ENCODE peak calls at places on chromosomes 3 and 15, in five cellular contexts. H, D, Y, T and M are unnamed samples.

GRCh38 chr3:11162401-11163345 is 8.4 kb downstream of the HRH1 start:
- DNase-seq in H (no peak), D (no peak), Y (no peak), T (no peak), M (no peak)

GRCh38 chr15:71106802-71107500 is 8.3 kb upstream of the THSD4 start:
- DNase-seq in H (no peak), D (no peak), Y (no peak), T (no peak), M (no peak)

GRCh38 chr3:139309880-139310279 is 33.9 kb upstream of the MRPS22 start:
- DNase-seq in H (no peak), D (no peak), Y (no peak), T (no peak), M (peak)

GRCh38 chr15:31970007-31970406 is 60.3 kb upstream of the CHRNA7 start:
- DNase-seq in H (no peak), D (no peak), Y (no peak), T (no peak), M (no peak)

GRCh38 chr3:77313843-77314242 is 273.9 kb downstream of the ROBO2 start:
- DNase-seq in H (peak), D (no peak), Y (no peak), T (no peak), M (no peak)

GRCh38 chr3:126468028-126468891 is 7.4 kb downstream of the ZXDC start:
- DNase-seq in H (peak), D (no peak), Y (no peak), T (no peak), M (no peak)

GRCh38 chr3:47664519-47664918 is 85.9 kb upstream of the CSPG5 start:
- DNase-seq in H (no peak), D (no peak), Y (peak), T (no peak), M (no peak)

GRCh38 chr3:129018751-129019150 is 17.6 kb downstream of the EFCC1 start:
- DNase-seq in H (no peak), D (no peak), Y (no peak), T (no peak), M (no peak)

GRCh38 chr3:138249636-138250035 is 62.5 kb downstream of the ARMC8 start:
- DNase-seq in H (no peak), D (no peak), Y (no peak), T (no peak), M (no peak)

GRCh38 chr15:25712192-25712960 is 150.8 kb downstream of the ATP10A start:
- DNase-seq in H (no peak), D (no peak), Y (no peak), T (no peak), M (no peak)

GRCh38 chr15:38514601-38515000 is 50.0 kb downstream of the RASGRP1 start:
- DNase-seq in H (no peak), D (peak), Y (peak), T (no peak), M (no peak)

GRCh38 chr15:31405200-31405929 is 78.7 kb downstream of the KLF13 start:
- DNase-seq in H (peak), D (no peak), Y (no peak), T (no peak), M (no peak)

GRCh38 chr15:98855067-98855814 is 152.4 kb downstream of the PGPEP1L start:
- DNase-seq in H (no peak), D (no peak), Y (no peak), T (no peak), M (no peak)
- H4K8ac ChIP-seq in H (peak), D (no peak), Y (no peak), T (no peak), M (no peak)

DNA sequence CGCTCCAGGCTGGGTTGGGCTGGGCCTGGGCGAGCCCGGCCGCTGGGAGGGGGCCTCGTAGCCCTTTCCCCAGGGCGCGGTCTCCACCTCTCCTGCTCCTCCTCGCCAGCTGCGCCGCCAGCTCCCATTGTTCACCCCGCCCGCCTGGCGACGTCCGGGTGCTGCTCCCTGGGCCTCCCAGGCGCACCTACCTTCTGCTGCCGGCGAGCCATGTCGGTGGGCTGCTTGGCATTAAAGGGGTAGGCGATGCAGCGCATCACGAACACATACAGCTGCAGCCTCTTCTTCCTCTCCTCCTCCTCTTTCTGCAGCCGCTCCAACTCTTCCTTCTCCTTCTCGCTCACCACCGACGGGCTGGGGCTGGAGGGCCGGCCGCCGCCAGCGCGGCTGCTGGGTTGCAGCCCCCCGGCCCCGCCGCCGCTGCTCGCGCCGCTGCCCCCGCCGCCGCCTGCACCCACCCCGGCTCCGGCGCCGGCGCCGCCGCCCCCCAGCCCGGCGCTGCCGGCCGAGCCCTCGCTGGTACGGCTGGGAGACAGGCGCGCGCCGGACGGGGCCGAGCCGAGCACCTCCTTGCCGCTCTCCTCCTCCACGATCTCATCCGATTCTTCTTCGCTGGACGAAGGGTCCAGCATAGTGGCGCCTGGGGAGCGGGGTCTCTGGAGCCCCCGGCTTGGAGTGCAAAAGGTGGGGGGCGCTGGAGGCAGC is 666 bp downstream of the CADPS start:
- DNase-seq in H (no peak), D (no peak), Y (no peak), T (no peak), M (no peak)
- H3K18ac ChIP-seq in H (no peak), D (peak), Y (peak), T (peak), M (no peak)

GRCh38 chr3:195271859-195272243 is 892 bp upstream of the XXYLT1 start:
- DNase-seq in H (no peak), D (no peak), Y (no peak), T (no peak), M (no peak)

GRCh38 chr3:195269375-195270078 is 1.4 kb downstream of the XXYLT1 start:
- DNase-seq in H (no peak), D (no peak), Y (no peak), T (no peak), M (no peak)

GRCh38 chr3:195270079-195270349 is 945 bp downstream of the XXYLT1 start:
- DNase-seq in H (no peak), D (no peak), Y (no peak), T (no peak), M (no peak)

GRCh38 chr3:195271116-195271858 is at the start of gene XXYLT1:
- DNase-seq in H (peak), D (peak), Y (peak), T (peak), M (peak)

DNA sequence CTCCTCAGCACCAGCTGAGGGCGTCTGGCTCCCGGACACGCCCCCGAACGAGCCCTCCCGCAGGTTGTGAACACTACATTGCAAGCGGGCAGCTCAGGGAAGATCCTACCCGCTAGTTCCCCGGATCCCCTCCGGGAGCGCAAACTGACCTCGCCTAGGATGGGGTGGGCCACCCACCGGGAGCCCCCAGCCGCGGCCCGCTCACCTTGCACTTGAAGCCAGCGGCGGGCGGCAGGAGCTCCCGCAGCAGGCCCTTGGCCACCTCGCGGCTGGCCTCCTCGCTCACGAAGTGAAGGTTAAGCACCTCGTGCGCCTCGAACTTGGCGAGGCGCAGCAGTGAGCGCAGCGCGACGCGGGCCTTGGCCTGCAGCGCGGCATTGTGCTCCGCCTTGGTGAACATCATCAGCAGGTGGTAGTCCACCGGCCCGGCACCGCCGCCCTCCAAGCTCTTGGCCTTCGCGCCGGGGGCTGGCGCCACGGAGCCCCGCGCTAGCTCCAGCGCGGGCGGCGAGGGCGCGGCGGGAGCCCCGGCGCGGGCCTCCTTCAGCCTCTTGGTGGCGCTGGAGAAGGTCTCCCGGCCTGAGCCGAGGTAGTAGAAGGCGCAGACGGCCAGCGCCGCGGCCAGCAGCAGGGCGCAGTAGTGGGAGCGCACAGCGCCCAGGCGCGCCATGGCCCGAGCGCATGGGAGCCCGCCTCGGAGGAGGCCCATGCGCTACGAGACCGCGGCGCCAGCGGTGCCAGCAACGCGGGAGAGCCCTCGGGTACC is 426 bp downstream of the XXYLT1 start:
- DNase-seq in H (peak), D (peak), Y (peak), T (peak), M (peak)
- H3K23ac ChIP-seq in H (peak), D (no peak), Y (peak), T (peak), M (no peak)

DNA sequence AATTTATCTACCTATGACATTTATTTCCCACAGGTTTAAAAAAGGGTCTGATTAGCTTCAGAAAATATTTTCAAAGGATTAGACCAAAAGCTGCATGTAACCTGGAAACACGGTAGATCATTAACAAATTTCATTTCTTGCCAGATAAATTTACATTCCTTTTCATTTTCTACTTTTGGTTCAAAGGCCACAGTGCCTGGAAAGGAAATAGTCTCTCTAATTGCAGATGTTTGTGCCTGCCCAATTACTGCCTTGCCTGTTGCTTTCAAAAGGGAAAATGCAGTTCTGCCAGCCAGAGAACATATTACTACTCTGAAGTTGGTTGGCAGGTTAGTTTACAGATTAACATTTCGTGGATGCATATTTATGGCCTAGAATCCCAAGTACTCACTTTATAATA is 124.4 kb upstream of the LRRC3B start:
- DNase-seq in H (no peak), D (no peak), Y (no peak), T (no peak), M (no peak)
- H4K8ac ChIP-seq in H (no peak), D (no peak), Y (no peak), T (no peak), M (no peak)

DNA sequence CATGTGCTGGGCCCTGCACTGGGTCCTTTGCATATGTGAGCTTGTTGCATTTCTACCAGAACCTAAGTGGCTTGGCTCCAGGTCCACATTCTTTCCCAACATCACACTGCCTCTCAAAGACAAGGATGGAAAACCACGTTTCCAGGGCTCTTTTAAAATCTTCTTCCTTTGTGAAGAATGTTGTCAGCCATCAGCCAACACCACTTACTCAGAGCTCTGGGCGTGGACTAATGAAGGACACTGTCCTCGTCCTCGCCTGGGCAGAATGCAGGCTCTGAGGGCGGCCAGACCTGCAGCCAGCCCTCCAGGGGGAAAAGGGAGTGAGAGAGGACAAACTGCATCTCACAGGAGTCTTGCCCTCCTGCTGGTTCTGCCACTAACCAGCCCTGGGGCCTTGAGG is 49.7 kb downstream of the MAGEF1 start:
- DNase-seq in H (peak), D (no peak), Y (no peak), T (no peak), M (peak)
- H3K18ac ChIP-seq in H (no peak), D (no peak), Y (no peak), T (no peak), M (no peak)

DNA sequence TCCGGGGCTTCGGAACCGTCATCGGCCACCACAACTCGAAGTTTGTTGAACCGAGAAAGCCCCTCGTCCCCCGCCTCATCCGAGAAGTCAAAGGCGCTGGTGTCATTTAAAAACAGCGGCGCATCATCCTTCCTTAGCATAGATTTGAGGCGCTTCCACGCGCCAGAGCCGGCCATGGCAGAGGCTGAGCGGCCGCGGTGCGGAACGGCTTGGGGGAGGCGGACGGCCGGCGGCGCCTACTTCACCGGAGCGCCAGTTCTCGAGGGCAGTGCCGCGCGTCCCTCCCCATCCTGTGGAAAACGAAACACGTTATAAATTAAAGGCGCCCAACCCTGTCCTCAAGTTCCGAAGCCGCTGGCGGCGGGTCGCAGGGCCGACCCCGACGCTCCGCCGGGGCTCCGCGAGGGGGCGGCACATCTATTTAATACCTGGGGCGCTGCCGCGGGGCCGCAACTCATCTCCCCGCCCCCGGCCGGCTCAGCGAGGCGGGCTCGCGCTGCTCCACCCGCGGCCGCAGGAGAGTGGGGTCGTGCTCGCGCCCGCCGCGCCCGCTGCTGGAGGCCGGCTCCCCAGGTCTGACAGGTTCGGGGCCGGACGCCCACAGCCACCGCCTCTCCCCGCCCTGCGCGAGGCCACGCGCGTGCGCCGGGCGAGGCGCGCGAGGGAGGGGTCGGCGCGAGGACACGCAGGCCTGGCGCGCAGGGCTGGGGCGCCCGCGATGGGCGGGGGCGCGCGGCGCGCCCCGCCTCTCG is at the start of gene SLC30A4:
- DNase-seq in H (peak), D (peak), Y (peak), T (peak), M (peak)
- H3K23ac ChIP-seq in H (peak), D (no peak), Y (peak), T (peak), M (no peak)